ENCODE peak calls at places on chromosomes 2 and 18, in ten cellular contexts. N, O, M, R, E, K, C, Q, V and A are unnamed samples.

GRCh38 chr2:25184254-25184653 is 15.9 kb upstream of the POMC start:
- DNase-seq in N (no peak), O (no peak), M (peak), R (no peak), E (no peak), K (no peak), C (no peak), Q (no peak), V (no peak), A (no peak)

GRCh38 chr2:232300894-232301387 is 77.6 kb upstream of the ALPP start:
- DNase-seq in N (no peak), O (no peak), M (peak), R (peak), E (no peak), K (no peak), C (peak), Q (no peak), V (no peak), A (no peak)

GRCh38 chr18:57845468-57846103 is 42.5 kb upstream of the ATP8B1 start:
- DNase-seq in N (no peak), O (no peak), M (no peak), R (peak), E (no peak), K (no peak), C (peak), Q (no peak), V (no peak), A (no peak)

GRCh38 chr18:49898421-49898820 is 85.1 kb upstream of the ACAA2 start:
- DNase-seq in N (peak), O (peak), M (peak), R (peak), E (peak), K (peak), C (peak), Q (peak), V (peak), A (peak)

GRCh38 chr2:86622409-86622877 is 1.2 kb downstream of the RNF103 start:
- DNase-seq in N (peak), O (peak), M (peak), R (peak), E (no peak), K (peak), C (peak), Q (peak), V (peak), A (no peak)

GRCh38 chr2:20411361-20411894 is 35.4 kb upstream of the RHOB start:
- DNase-seq in N (peak), O (peak), M (peak), R (peak), E (peak), K (peak), C (peak), Q (peak), V (peak), A (peak)

GRCh38 chr2:69175795-69176715 is 163.1 kb downstream of the ANTXR1 start:
- DNase-seq in N (no peak), O (no peak), M (no peak), R (no peak), E (no peak), K (no peak), C (no peak), Q (no peak), V (no peak), A (no peak)

GRCh38 chr2:216001201-216001600 is 12.2 kb downstream of the MREG start:
- DNase-seq in N (no peak), O (no peak), M (no peak), R (no peak), E (no peak), K (no peak), C (no peak), Q (no peak), V (no peak), A (no peak)

GRCh38 chr18:48775372-48776160 is 175.2 kb downstream of the SMAD7 start:
- DNase-seq in N (no peak), O (no peak), M (no peak), R (no peak), E (no peak), K (no peak), C (no peak), Q (no peak), V (no peak), A (no peak)

GRCh38 chr18:58793361-58793760 is 71.3 kb upstream of the ZNF532 start:
- DNase-seq in N (no peak), O (no peak), M (peak), R (peak), E (no peak), K (peak), C (no peak), Q (no peak), V (no peak), A (no peak)

GRCh38 chr2:43024515-43024962 is 201.9 kb downstream of the ZFP36L2 start:
- DNase-seq in N (peak), O (peak), M (peak), R (peak), E (peak), K (peak), C (peak), Q (peak), V (peak), A (peak)
- TF ChIP-seq CTCF in N (peak), O (peak), M (peak), R (peak), E (peak), K (peak), C (peak), Q (peak), V (peak), A (peak)

DNA sequence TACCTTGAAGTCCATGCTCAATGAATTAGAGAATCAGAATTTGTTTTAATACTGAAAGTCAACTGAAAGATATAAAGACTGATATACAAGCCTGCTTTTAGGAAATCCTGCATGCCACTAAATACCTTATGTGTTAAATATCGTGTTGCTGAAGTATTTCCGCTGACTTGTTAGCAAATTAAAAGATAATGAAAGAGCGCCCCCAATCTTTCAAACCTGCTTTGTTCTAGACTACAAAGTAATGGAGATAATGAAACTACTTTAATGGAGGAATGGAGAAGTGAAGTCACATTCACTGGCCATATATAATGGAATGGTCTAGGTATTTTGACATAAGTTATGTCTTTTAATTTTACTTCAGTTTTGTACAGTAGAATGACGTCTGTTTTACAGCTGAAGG is 95.7 kb downstream of the ASXL3 start:
- DNase-seq in N (no peak), O (no peak), M (peak), R (no peak), E (no peak), K (no peak), C (peak), Q (no peak), V (no peak), A (no peak)
- TF ChIP-seq CTCF in N (peak), O (no peak), M (no peak), R (no peak), E (no peak), K (no peak), C (no peak), Q (no peak), V (no peak), A (no peak)

DNA sequence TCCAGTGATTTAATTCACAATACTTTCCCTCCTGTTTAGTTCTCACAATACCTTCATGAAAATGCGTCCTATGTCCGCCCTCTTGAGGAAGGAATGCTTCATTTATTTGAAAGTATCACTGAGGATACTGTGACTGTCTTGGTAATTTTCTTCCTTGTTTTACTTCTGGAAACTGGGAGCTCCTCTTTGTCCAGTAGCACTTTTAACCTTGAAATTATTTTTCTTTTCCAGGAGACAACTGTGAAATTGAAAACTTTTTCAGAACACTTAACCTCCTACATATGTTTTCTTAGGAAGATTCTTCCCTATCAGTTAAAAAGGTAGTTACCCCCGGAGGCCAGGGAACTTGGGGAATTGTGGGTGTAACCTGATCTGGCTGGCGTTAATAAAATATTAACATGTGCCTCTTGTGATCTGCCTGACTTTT is 58.9 kb upstream of the STON1 start:
- DNase-seq in N (no peak), O (no peak), M (peak), R (peak), E (peak), K (peak), C (peak), Q (peak), V (peak), A (no peak)
- TF ChIP-seq CTCF in N (no peak), O (no peak), M (peak), R (peak), E (peak), K (peak), C (peak), Q (peak), V (peak), A (no peak)

GRCh38 chr2:133173224-133173623 is 395.0 kb downstream of the NCKAP5 start:
- DNase-seq in N (no peak), O (no peak), M (no peak), R (no peak), E (no peak), K (no peak), C (no peak), Q (no peak), V (no peak), A (no peak)

GRCh38 chr2:133166024-133166423 is 402.2 kb downstream of the NCKAP5 start:
- DNase-seq in N (no peak), O (no peak), M (no peak), R (peak), E (no peak), K (no peak), C (no peak), Q (no peak), V (no peak), A (no peak)

GRCh38 chr2:133169527-133169926 is 398.7 kb downstream of the NCKAP5 start:
- DNase-seq in N (no peak), O (no peak), M (no peak), R (no peak), E (no peak), K (no peak), C (no peak), Q (no peak), V (no peak), A (no peak)

GRCh38 chr2:133167990-133168389 is 400.3 kb downstream of the NCKAP5 start:
- DNase-seq in N (no peak), O (no peak), M (no peak), R (no peak), E (no peak), K (no peak), C (no peak), Q (no peak), V (no peak), A (no peak)

GRCh38 chr2:133171396-133172004 is 396.8 kb downstream of the NCKAP5 start:
- DNase-seq in N (peak), O (no peak), M (peak), R (peak), E (peak), K (no peak), C (peak), Q (peak), V (peak), A (peak)
- TF ChIP-seq CTCF in N (peak), O (no peak), M (peak), R (peak), E (peak), K (peak), C (peak), Q (peak), V (peak), A (peak)

GRCh38 chr18:11489266-11489899 is 120.0 kb upstream of the SLC35G4 start:
- DNase-seq in N (peak), O (no peak), M (no peak), R (no peak), E (no peak), K (no peak), C (no peak), Q (no peak), V (no peak), A (no peak)

GRCh38 chr18:11482271-11482670 is 127.1 kb upstream of the SLC35G4 start:
- DNase-seq in N (no peak), O (no peak), M (no peak), R (no peak), E (no peak), K (no peak), C (no peak), Q (no peak), V (no peak), A (no peak)

GRCh38 chr18:11494093-11494492 is 115.3 kb upstream of the SLC35G4 start:
- DNase-seq in N (no peak), O (no peak), M (peak), R (peak), E (no peak), K (no peak), C (peak), Q (no peak), V (no peak), A (no peak)

GRCh38 chr18:11487390-11487789 is 122.0 kb upstream of the SLC35G4 start:
- DNase-seq in N (no peak), O (no peak), M (peak), R (no peak), E (no peak), K (no peak), C (no peak), Q (no peak), V (no peak), A (no peak)

DNA sequence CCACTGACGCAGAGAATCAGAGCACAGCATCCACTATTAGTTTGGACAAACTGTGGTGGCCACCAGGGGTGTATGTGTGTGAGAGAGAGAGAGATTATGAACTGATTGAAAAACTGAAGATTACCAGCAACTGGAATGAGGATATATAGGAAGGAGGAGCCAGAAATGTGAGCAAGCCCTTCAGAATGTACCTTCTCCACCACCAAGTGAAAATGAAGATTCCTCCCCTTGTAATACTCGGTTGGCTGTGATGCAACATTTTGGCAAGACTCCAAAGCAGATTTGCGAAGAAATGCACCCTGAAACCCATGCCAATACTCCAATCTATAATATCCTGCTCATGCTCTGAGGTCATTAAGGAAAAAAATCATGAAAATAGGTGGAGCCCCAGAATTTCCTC is 121.2 kb upstream of the SLC35G4 start:
- DNase-seq in N (no peak), O (no peak), M (peak), R (peak), E (no peak), K (no peak), C (no peak), Q (no peak), V (no peak), A (no peak)
- TF ChIP-seq CTCF in N (no peak), O (no peak), M (no peak), R (no peak), E (no peak), K (no peak), C (no peak), Q (no peak), V (no peak), A (no peak)

GRCh38 chr2:10318345-10318744 is 15.6 kb downstream of the HPCAL1 start:
- DNase-seq in N (no peak), O (no peak), M (no peak), R (no peak), E (no peak), K (no peak), C (no peak), Q (no peak), V (no peak), A (no peak)

GRCh38 chr2:10316336-10316735 is 13.6 kb downstream of the HPCAL1 start:
- DNase-seq in N (no peak), O (no peak), M (no peak), R (no peak), E (no peak), K (no peak), C (no peak), Q (no peak), V (no peak), A (no peak)

GRCh38 chr2:10319892-10320574 is 17.3 kb downstream of the HPCAL1 start:
- DNase-seq in N (no peak), O (no peak), M (no peak), R (no peak), E (no peak), K (no peak), C (no peak), Q (no peak), V (no peak), A (no peak)

GRCh38 chr2:10316860-10317259 is 14.2 kb downstream of the HPCAL1 start:
- DNase-seq in N (no peak), O (no peak), M (no peak), R (no peak), E (no peak), K (no peak), C (no peak), Q (no peak), V (no peak), A (no peak)

DNA sequence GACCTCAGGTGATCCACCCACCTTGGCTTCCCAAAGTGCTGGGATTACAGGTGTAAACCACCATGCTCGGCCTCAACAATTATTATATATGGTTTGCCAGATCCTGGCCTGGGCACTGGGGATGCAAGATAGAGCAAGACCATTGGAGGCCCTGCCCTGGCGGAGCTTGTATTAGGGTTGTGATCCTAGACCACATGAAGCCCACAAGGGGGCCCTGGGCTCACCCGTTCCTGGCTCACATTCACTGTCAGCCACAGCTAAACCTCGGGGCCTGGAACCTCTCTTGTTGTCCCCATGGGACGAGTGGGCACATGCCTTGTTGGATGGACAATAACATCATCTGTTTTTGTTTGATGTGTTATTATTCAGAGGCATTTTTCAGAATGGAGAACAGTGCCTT is 14.9 kb downstream of the HPCAL1 start:
- DNase-seq in N (no peak), O (no peak), M (no peak), R (no peak), E (no peak), K (no peak), C (no peak), Q (no peak), V (no peak), A (no peak)
- TF ChIP-seq CTCF in N (peak), O (no peak), M (no peak), R (no peak), E (no peak), K (no peak), C (no peak), Q (no peak), V (no peak), A (no peak)